ENCODE peak calls at places on chromosomes 3 and 15, in seven cellular contexts. D is heart right ventricle, E is sigmoid colon, N is spleen, R is fibroblast of lung, J is thoracic aorta, L is mesendoderm. X is an unnamed sample.

GRCh38 chr15:79425591-79426295 is 6.4 kb upstream of the MINAR1 start:
- DNase-seq in D (no peak), E (no peak), N (no peak), R (no peak), J (no peak), L (no peak), X (no peak)

GRCh38 chr15:68930268-68931022 is at the start of gene SPESP1:
- DNase-seq in D (peak; percentile 85), E (peak; percentile 80), N (peak; percentile 91), R (peak; percentile 30), J (no peak), L (no peak), X (peak; percentile 94)

GRCh38 chr15:89576417-89576773 is 1.1 kb downstream of the TICRR start:
- DNase-seq in D (no peak), E (no peak), N (no peak), R (no peak), J (no peak), L (no peak), X (no peak)

GRCh38 chr15:98799991-98800390 is 151.7 kb downstream of the IGF1R start:
- DNase-seq in D (no peak), E (no peak), N (no peak), R (peak; percentile 36), J (no peak), L (peak; percentile 41), X (no peak)

GRCh38 chr3:190585771-190586630 is 72.1 kb downstream of the IL1RAP start:
- DNase-seq in D (no peak), E (no peak), N (no peak), R (peak; percentile 94), J (peak; percentile 11), L (peak; percentile 95), X (peak; percentile 79)

GRCh38 chr15:55108858-55109518 is 87.8 kb downstream of the RSL24D1 start:
- DNase-seq in D (peak; percentile 53), E (peak; percentile 67), N (peak; percentile 78), R (peak; percentile 8), J (peak; percentile 21), L (peak; percentile 72), X (no peak)

GRCh38 chr3:189631409-189631808 is 220 bp downstream of the TP63 start:
- DNase-seq in D (no peak), E (no peak), N (no peak), R (no peak), J (no peak), L (no peak), X (no peak)

GRCh38 chr15:66224946-66225345 is 28.6 kb downstream of the MEGF11 start:
- DNase-seq in D (no peak), E (no peak), N (peak; percentile 63), R (no peak), J (no peak), L (no peak), X (peak; percentile 38)

GRCh38 chr3:121096968-121097367 is 189.0 kb downstream of the STXBP5L start:
- DNase-seq in D (no peak), E (no peak), N (no peak), R (no peak), J (no peak), L (peak; percentile 11), X (no peak)

GRCh38 chr3:58529516-58530353 is 7.3 kb downstream of the ACOX2 start:
- DNase-seq in D (no peak), E (no peak), N (no peak), R (no peak), J (no peak), L (peak; percentile 88), X (no peak)

GRCh38 chr15:88469321-88469720 is 1.8 kb downstream of the MRPS11 start:
- DNase-seq in D (no peak), E (no peak), N (no peak), R (no peak), J (no peak), L (no peak), X (no peak)

GRCh38 chr3:48881006-48881405 is 17.7 kb downstream of the SLC25A20 start:
- DNase-seq in D (no peak), E (no peak), N (no peak), R (no peak), J (no peak), L (no peak), X (no peak)
- H3K36me3 ChIP-seq in D (no peaks in the 10 kb centered on the region), E (peaks cover 14% of the 10 kb centered on the region), N (peaks cover 100% of the 10 kb centered on the region), R (no peaks in the 10 kb centered on the region), J (no peaks in the 10 kb centered on the region), L (no peaks in the 10 kb centered on the region), X (no peaks in the 10 kb centered on the region)

GRCh38 chr3:172175254-172175599 is 135.8 kb downstream of the FNDC3B start:
- DNase-seq in D (no peak), E (no peak), N (no peak), R (no peak), J (no peak), L (no peak), X (no peak)

GRCh38 chr3:172173316-172174271 is 134.2 kb downstream of the FNDC3B start:
- DNase-seq in D (no peak), E (no peak), N (no peak), R (no peak), J (no peak), L (no peak), X (no peak)

GRCh38 chr3:172176385-172176784 is 137.0 kb downstream of the FNDC3B start:
- DNase-seq in D (no peak), E (no peak), N (no peak), R (no peak), J (no peak), L (no peak), X (no peak)

GRCh38 chr3:172177046-172177445 is 137.7 kb downstream of the FNDC3B start:
- DNase-seq in D (no peak), E (no peak), N (no peak), R (peak; percentile 85), J (no peak), L (no peak), X (no peak)

DNA sequence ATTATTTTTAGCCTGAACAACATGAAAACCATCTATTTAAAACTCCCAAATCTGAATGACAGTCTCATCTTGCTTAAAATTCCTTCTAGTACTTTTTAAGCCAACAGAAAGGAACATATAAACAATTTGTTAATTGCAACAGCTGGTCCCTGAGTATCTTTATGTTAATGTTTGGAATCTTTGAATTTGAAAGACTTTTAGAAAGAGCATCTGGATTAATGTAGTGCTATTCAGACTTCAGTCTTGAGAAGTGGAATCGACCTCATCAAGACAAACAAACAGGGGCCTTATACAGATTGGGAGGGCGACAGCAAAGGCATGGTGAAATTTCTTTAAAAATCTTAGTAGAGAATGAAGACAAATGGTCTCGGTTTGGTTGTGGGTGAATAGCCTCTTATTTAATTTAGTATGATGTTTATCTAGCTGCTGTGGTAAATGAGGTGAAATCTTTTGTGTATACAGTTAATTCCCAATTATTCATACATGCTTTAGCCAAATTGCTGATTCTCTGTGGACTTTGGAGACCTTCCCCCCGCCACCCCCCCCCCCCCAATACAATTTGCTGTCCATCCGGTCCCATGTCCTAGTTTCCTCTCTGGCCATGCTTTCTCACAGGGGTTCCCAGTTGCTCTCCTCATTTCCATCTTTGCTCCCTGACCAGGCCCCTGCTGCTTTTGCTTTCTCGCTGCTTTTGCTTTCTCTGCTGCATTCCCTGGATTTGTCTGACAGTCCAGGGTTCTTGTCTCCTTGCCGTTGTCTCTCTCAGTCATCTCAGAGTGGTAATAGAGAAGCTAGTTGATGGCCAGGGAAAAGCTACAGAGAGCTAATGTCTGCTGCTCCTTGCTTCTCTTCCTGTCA is 135.2 kb downstream of the FNDC3B start:
- DNase-seq in D (no peak), E (no peak), N (no peak), R (peak; percentile 49), J (no peak), L (peak; percentile 66), X (no peak)
- H3K4me1 ChIP-seq in D (peaks cover 81% of the 10 kb centered on the region), E (no peaks in the 10 kb centered on the region), N (peaks cover 78% of the 10 kb centered on the region), R (peaks cover 20% of the 10 kb centered on the region), J (peaks cover 75% of the 10 kb centered on the region), L (peaks cover 16% of the 10 kb centered on the region), X (peaks cover 17% of the 10 kb centered on the region)

GRCh38 chr3:52695798-52696649 is 9.6 kb downstream of the GLT8D1 start:
- DNase-seq in D (no peak), E (no peak), N (no peak), R (no peak), J (no peak), L (no peak), X (no peak)

GRCh38 chr3:52697622-52697946 is 8.0 kb downstream of the GLT8D1 start:
- DNase-seq in D (no peak), E (no peak), N (no peak), R (no peak), J (no peak), L (no peak), X (no peak)

GRCh38 chr3:52696830-52697621 is 8.6 kb downstream of the GLT8D1 start:
- DNase-seq in D (no peak), E (no peak), N (no peak), R (no peak), J (no peak), L (no peak), X (no peak)

GRCh38 chr3:52693071-52693470 is 7.2 kb downstream of the GNL3 start:
- DNase-seq in D (no peak), E (no peak), N (no peak), R (peak; percentile 57), J (no peak), L (no peak), X (no peak)

GRCh38 chr3:52694528-52695189 is 8.8 kb downstream of the GNL3 start:
- DNase-seq in D (no peak), E (no peak), N (no peak), R (no peak), J (no peak), L (no peak), X (no peak)
- H3K36me3 ChIP-seq in D (peaks cover 11% of the 10 kb centered on the region), E (peaks cover 79% of the 10 kb centered on the region), N (peaks cover 98% of the 10 kb centered on the region), R (peaks cover 24% of the 10 kb centered on the region), J (peaks cover 75% of the 10 kb centered on the region), L (peaks cover 28% of the 10 kb centered on the region), X (peaks cover 98% of the 10 kb centered on the region)

GRCh38 chr15:77420610-77421369 is at the start of gene HMG20A:
- DNase-seq in D (peak; percentile 56), E (peak; percentile 80), N (peak; percentile 90), R (peak; percentile 88), J (no peak), L (peak; percentile 92), X (peak; percentile 71)

GRCh38 chr15:77419050-77419835 is 661 bp downstream of the PEAK1 start:
- DNase-seq in D (peak; percentile 57), E (peak; percentile 70), N (peak; percentile 90), R (peak; percentile 72), J (no peak), L (peak; percentile 63), X (peak; percentile 72)

GRCh38 chr15:77418341-77419049 is 1.4 kb downstream of the PEAK1 start:
- DNase-seq in D (no peak), E (no peak), N (no peak), R (peak; percentile 64), J (no peak), L (no peak), X (no peak)

GRCh38 chr15:77421370-77421700 is 647 bp downstream of the HMG20A start:
- DNase-seq in D (no peak), E (no peak), N (no peak), R (no peak), J (no peak), L (peak; percentile 34), X (no peak)

DNA sequence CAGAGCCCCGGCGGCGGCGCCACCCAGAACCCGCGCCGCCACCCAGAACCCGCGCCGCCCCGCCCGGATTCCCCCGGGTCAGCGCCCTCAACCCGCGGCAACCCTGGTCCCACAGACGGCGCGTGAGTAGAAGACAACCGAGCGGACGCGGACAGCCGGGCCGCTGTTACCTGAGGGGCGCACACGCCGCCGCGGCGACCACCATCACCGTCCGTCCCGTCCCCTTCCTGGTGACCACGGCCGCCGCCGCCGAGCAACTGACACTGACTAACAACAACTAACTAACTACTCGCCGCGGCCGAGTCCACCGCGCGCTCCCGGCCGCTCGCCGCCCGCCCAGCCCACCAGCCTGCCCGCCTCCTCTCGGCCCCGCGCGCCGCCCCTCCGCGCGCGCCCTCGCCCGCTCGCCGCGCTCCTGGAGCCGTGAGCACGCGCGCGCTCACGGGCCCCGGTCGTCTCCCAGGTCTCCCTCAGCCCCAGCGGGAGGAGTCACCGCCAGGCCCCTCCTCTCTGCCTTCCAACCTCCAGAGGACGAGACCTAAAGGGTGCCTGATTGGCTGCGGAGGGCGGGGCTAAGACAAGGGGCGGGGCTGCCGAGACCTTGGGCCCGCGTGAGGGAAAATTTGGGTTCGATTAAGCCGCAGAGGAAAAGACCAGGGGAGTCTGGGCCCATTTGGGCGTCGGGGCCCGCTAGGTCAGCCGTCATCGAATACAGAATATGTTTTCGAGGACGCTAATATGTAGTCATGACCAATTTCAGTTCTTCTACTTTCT is at the start of gene PEAK1:
- DNase-seq in D (peak; percentile 100), E (peak; percentile 100), N (peak; percentile 100), R (peak; percentile 98), J (peak; percentile 99), L (peak; percentile 99), X (peak; percentile 100)
- H3K4me1 ChIP-seq in D (peaks cover 76% of the 10 kb centered on the region), E (no peaks in the 10 kb centered on the region), N (peaks cover 85% of the 10 kb centered on the region), R (peaks cover 19% of the 10 kb centered on the region), J (peaks cover 56% of the 10 kb centered on the region), L (peaks cover 6% of the 10 kb centered on the region), X (peaks cover 27% of the 10 kb centered on the region)